ENCODE peak calls at places on chromosome 16, in six cellular contexts. R is tibial artery; C is uterus; S is CD8-positive, alpha-beta T cell; Z is body of pancreas; I is hepatocyte. P is an unnamed sample.
A peak's percentile ranks its signal among the peaks of the same experiment; 100 is the strongest.

GRCh38 chr16:89693289-89693731 is 6.8 kb downstream of the CDK10 start:
- DNase-seq in C (no peak), S (no peak), I (no peak), Z (no peak), R (no peak), P (no peak)

GRCh38 chr16:31371619-31372484 is 16.9 kb downstream of the ITGAX start:
- DNase-seq in I (no peak), S (no peak), C (no peak), Z (no peak), R (no peak), P (no peak)

GRCh38 chr16:89922884-89923639 is at the start of gene TUBB3:
- DNase-seq in S (no peak), R (no peak), I (peak; percentile 93), Z (peak; percentile 44), C (no peak), P (peak; percentile 80)

GRCh38 chr16:64475627-64476351 is 646.1 kb downstream of the CDH11 start:
- DNase-seq in Z (no peak), C (no peak), I (peak; percentile 10), S (no peak), R (no peak), P (no peak)

GRCh38 chr16:49048557-49048956 is 233.1 kb downstream of the CBLN1 start:
- DNase-seq in R (no peak), Z (no peak), S (no peak), I (no peak), C (no peak), P (no peak)

GRCh38 chr16:2233872-2234812 is 2.1 kb upstream of the DNASE1L2 start:
- DNase-seq in R (no peak), S (no peak), Z (no peak), I (no peak), C (no peak), P (no peak)

GRCh38 chr16:1082266-1082951 is 9.9 kb downstream of the SSTR5 start:
- DNase-seq in S (no peak), Z (no peak), R (no peak), I (peak; percentile 69), C (no peak), P (no peak)

GRCh38 chr16:72862090-72862489 is 185.8 kb downstream of the ZFHX3 start:
- DNase-seq in R (no peak), I (no peak), Z (no peak), S (no peak), C (no peak), P (no peak)

GRCh38 chr16:73615256-73615655 is 567.3 kb upstream of the ZFHX3 start:
- DNase-seq in R (no peak), I (no peak), Z (no peak), S (no peak), C (no peak), P (no peak)

GRCh38 chr16:27365142-27366089 is 36.6 kb upstream of the IL21R start:
- DNase-seq in I (peak; percentile 63), R (no peak), C (no peak), Z (peak; percentile 26), S (no peak), P (no peak)

GRCh38 chr16:77194295-77195231 is 3.6 kb downstream of the MON1B start:
- DNase-seq in Z (no peak), I (no peak), C (no peak), R (no peak), S (no peak), P (no peak)

GRCh38 chr16:28873543-28874201 is 4.6 kb upstream of the ATP2A1 start:
- DNase-seq in S (peak; percentile 68), Z (no peak), C (no peak), R (no peak), I (no peak), P (no peak)
- H3K36me3 ChIP-seq in S (peaks cover 17% of the 10 kb centered on the region), Z (peaks cover 14% of the 10 kb centered on the region), C (no peaks in the 10 kb centered on the region), R (peaks cover 61% of the 10 kb centered on the region), I (no peaks in the 10 kb centered on the region), P (peaks cover 61% of the 10 kb centered on the region)

GRCh38 chr16:3383045-3383448 is 17.8 kb downstream of the ZSCAN32 start:
- DNase-seq in Z (no peak), C (no peak), R (no peak), S (no peak), I (no peak), P (no peak)

GRCh38 chr16:3389663-3390338 is 11.0 kb downstream of the ZSCAN32 start:
- DNase-seq in S (no peak), C (no peak), R (no peak), I (no peak), Z (no peak), P (no peak)

GRCh38 chr16:3388325-3388724 is 12.5 kb downstream of the ZSCAN32 start:
- DNase-seq in S (no peak), R (no peak), Z (no peak), I (no peak), C (no peak), P (no peak)
- H3K9me3 ChIP-seq in S (peaks cover 40% of the 10 kb centered on the region), R (peaks cover 81% of the 10 kb centered on the region), Z (no peaks in the 10 kb centered on the region), I (peaks cover 26% of the 10 kb centered on the region), C (no peaks in the 10 kb centered on the region), P (peaks cover 71% of the 10 kb centered on the region)

GRCh38 chr16:69145658-69146057 is 13.2 kb downstream of the UTP4 start:
- DNase-seq in R (no peak), C (no peak), I (peak; percentile 30), S (no peak), Z (peak; percentile 77), P (no peak)

GRCh38 chr16:69138608-69139007 is 6.2 kb downstream of the UTP4 start:
- DNase-seq in R (no peak), I (no peak), Z (no peak), S (no peak), C (no peak), P (no peak)

GRCh38 chr16:69141014-69141413 is 8.6 kb downstream of the UTP4 start:
- DNase-seq in S (no peak), C (no peak), R (no peak), Z (no peak), I (no peak), P (no peak)

GRCh38 chr16:69141936-69142335 is 9.5 kb downstream of the UTP4 start:
- DNase-seq in Z (no peak), I (no peak), C (no peak), R (no peak), S (no peak), P (no peak)

GRCh38 chr16:69143116-69143515 is 10.7 kb downstream of the UTP4 start:
- DNase-seq in Z (no peak), C (no peak), I (peak; percentile 11), S (no peak), R (no peak), P (no peak)
- TF ChIP-seq CTCF in Z (no peak), C (no peak), I (no peak), S (no peak), R (no peak), P (no peak)

DNA sequence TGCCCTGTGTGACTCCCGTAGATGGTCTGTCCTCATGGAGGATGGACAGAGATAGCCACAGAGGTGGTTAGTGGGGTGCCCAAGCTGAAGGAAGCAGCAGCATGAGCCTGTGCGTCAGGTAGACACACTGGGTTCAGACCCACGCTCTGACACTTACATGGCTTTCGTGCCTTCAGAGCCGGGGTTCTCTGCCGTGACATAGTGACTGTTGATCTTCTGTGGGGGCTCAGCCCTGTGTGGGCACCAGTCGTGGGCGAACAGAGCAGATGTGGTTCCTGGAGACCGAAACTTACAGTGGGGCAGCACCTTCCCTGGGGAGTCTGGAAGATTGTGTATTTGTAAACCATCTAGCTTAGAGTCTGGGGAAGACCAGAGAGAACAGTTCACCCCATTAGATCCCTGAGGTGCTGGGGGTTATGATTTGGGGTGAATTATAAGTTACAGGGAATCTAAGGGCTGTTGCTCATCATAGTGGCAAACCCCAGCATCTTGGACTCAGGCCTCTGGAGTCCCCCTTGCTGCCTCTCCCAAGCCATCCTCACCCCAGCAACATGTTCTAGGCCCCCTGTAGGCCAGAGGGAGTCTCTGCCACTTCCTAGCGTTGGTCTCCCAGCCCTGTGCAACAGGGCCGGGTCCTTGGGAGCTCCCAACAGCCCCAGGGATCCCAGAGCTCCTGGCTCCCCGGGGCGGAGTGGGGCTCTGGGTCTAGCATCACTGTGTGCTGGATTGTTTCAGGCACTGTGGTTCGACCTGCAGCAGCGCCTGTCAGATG is 28.6 kb downstream of the NECAB2 start:
- DNase-seq in S (no peak), Z (no peak), C (no peak), I (no peak), R (no peak), P (no peak)
- H3K36me3 ChIP-seq in S (no peaks in the 10 kb centered on the region), Z (no peaks in the 10 kb centered on the region), C (no peaks in the 10 kb centered on the region), I (no peaks in the 10 kb centered on the region), R (no peaks in the 10 kb centered on the region), P (no peaks in the 10 kb centered on the region)

GRCh38 chr16:3289998-3290673 is 6.8 kb downstream of the ZNF263 start:
- DNase-seq in R (no peak), I (no peak), S (no peak), Z (no peak), C (no peak), P (no peak)

GRCh38 chr16:3292604-3293003 is 9.3 kb downstream of the ZNF263 start:
- DNase-seq in C (no peak), R (no peak), S (no peak), I (no peak), Z (no peak), P (no peak)

GRCh38 chr16:3295783-3296182 is 9.4 kb downstream of the TIGD7 start:
- DNase-seq in Z (no peak), I (no peak), S (no peak), R (no peak), C (no peak), P (no peak)

GRCh38 chr16:3295209-3295608 is 10.0 kb downstream of the TIGD7 start:
- DNase-seq in Z (no peak), S (no peak), R (no peak), C (no peak), I (no peak), P (no peak)
- H3K9me3 ChIP-seq in Z (no peaks in the 10 kb centered on the region), S (peaks cover 53% of the 10 kb centered on the region), R (peaks cover 67% of the 10 kb centered on the region), C (no peaks in the 10 kb centered on the region), I (peaks cover 41% of the 10 kb centered on the region), P (peaks cover 100% of the 10 kb centered on the region)

DNA sequence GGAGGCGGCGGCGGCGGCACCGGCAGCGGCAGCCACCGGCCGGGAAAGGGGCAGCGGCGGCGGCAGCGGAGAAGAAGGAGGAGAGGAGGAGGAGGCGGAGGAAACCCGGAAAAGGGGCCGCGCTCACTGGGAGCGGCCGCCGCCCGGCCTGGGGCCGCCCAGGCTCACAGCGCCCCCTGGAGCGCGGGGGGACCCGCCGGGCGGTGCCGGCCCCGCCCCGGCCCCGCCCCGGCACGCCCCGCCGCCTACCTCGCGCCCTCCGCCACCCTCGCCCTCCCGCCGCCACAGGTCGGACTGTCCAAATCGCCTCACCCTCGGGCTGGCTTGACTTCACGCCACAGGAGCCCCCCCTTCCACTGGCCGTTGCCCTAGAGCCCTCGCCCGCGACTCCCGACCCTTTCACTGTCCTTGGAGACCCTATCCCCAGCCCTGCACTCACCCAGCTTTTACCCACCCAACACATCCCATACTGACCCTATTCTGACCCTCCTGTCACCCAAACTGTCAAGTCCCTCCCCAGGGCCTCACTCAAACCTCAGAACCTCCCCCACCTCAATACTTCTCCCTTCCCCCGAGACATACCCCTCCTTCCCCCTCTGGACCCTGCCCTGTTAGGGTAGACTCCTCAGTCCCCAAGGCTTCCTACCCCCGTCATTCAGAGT is at the start of gene CSNK2A2:
- DNase-seq in R (peak; percentile 41), Z (peak; percentile 75), I (peak; percentile 90), C (peak; percentile 50), S (peak; percentile 82), P (peak; percentile 73)
- TF ChIP-seq CTCF in R (peak; percentile 1), Z (peak; percentile 42), I (peak; percentile 27), C (peak; percentile 46), S (no peak), P (peak; percentile 51)

GRCh38 chr16:71671165-71671564 is 45.2 kb downstream of the MARVELD3 start:
- DNase-seq in C (no peak), I (no peak), S (no peak), Z (no peak), R (no peak), P (no peak)
- H3K36me3 ChIP-seq in C (no peaks in the 10 kb centered on the region), I (peaks cover 5% of the 10 kb centered on the region), S (peaks cover 9% of the 10 kb centered on the region), Z (no peaks in the 10 kb centered on the region), R (peaks cover 98% of the 10 kb centered on the region), P (peaks cover 82% of the 10 kb centered on the region)